ENCODE peak calls at places on chromosomes 6 and 20, in seven cellular contexts. W is thyroid gland, J is fibroblast of pulmonary artery, U is Peyer's patch, T is AG04450, H is left lung, C is fibroblast of lung. P is an unnamed sample.

GRCh38 chr6:11766056-11766455 is 12.5 kb downstream of the ADTRP start:
- DNase-seq in W (no peak), J (peak), U (no peak), T (no peak), H (no peak), C (peak), P (no peak)

GRCh38 chr6:138428943-138429616 is 25.1 kb downstream of the HEBP2 start:
- DNase-seq in W (no peak), J (peak), U (no peak), T (peak), H (no peak), C (peak), P (peak)

GRCh38 chr20:46709459-46710148 is at the start of gene SLC2A10:
- DNase-seq in W (peak), J (peak), U (peak), T (no peak), H (peak), C (peak), P (no peak)

GRCh38 chr6:35291491-35291890 is 6.1 kb upstream of the DEF6 start:
- DNase-seq in W (no peak), J (no peak), U (no peak), T (no peak), H (no peak), C (no peak), P (no peak)

GRCh38 chr6:41443616-41444525 is 102.3 kb upstream of the FOXP4 start:
- DNase-seq in W (peak), J (peak), U (no peak), T (no peak), H (peak), C (peak), P (no peak)

GRCh38 chr6:101462576-101462975 is 69.1 kb downstream of the GRIK2 start:
- DNase-seq in W (no peak), J (no peak), U (no peak), T (peak), H (no peak), C (peak), P (no peak)

GRCh38 chr20:37994512-37994911 is 38.7 kb downstream of the TTI1 start:
- DNase-seq in W (peak), J (peak), U (no peak), T (peak), H (peak), C (peak), P (peak)

GRCh38 chr20:52484438-52484837 is 292.9 kb upstream of the ZFP64 start:
- DNase-seq in W (no peak), J (peak), U (no peak), T (peak), H (no peak), C (peak), P (no peak)

GRCh38 chr20:11814276-11814675 is 103.4 kb upstream of the BTBD3 start:
- DNase-seq in W (no peak), J (peak), U (no peak), T (peak), H (no peak), C (peak), P (no peak)

GRCh38 chr6:159104163-159104885 is 59.5 kb upstream of the TAGAP start:
- DNase-seq in W (peak), J (peak), U (peak), T (no peak), H (peak), C (peak), P (peak)

GRCh38 chr20:9999660-10000059 is 35.1 kb upstream of the ANKEF1 start:
- DNase-seq in W (no peak), J (no peak), U (no peak), T (no peak), H (no peak), C (no peak), P (no peak)

GRCh38 chr6:29739136-29739881 is 16.1 kb downstream of the HLA-F start:
- DNase-seq in W (no peak), J (no peak), U (no peak), T (no peak), H (no peak), C (no peak), P (no peak)

GRCh38 chr6:160926281-160927276 is 65.0 kb upstream of the MAP3K4 start:
- DNase-seq in W (no peak), J (no peak), U (no peak), T (no peak), H (no peak), C (no peak), P (no peak)

GRCh38 chr20:48745330-48745729 is 82.5 kb downstream of the PREX1 start:
- DNase-seq in W (no peak), J (peak), U (no peak), T (no peak), H (no peak), C (no peak), P (no peak)

GRCh38 chr20:48742233-48742632 is 85.6 kb downstream of the PREX1 start:
- DNase-seq in W (no peak), J (no peak), U (no peak), T (no peak), H (no peak), C (no peak), P (no peak)

GRCh38 chr20:48742912-48743680 is 84.7 kb downstream of the PREX1 start:
- DNase-seq in W (no peak), J (no peak), U (no peak), T (no peak), H (no peak), C (no peak), P (no peak)

GRCh38 chr20:48744515-48744914 is 83.3 kb downstream of the PREX1 start:
- DNase-seq in W (no peak), J (no peak), U (no peak), T (no peak), H (no peak), C (no peak), P (no peak)

DNA sequence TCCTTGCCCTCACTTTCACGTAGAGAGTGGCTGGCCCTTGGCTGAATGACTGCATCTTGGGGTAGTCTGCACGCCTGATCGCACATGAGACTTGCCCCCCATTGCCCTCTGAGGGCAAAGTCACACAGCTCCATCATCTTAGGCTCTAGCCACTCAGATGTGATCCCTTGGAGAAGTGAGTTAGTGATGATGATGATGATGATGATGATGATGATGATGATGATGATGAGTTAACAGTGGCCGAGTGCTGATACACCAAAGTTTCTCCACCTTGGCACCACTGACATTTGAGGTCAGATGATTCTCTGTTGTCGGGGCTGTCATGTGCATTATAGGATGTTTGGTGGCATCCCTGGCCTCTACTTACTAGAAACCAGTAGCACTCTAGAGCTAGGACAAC is 84.0 kb downstream of the PREX1 start:
- DNase-seq in W (no peak), J (no peak), U (no peak), T (no peak), H (no peak), C (no peak), P (no peak)
- H3K4me3 ChIP-seq in W (no peak), J (no peak), U (no peak), T (no peak), H (no peak), C (no peak), P (no peak)

GRCh38 chr6:43724914-43725642 is 37.5 kb upstream of the MRPS18A start:
- DNase-seq in W (peak), J (peak), U (peak), T (peak), H (peak), C (peak), P (peak)

GRCh38 chr6:43724354-43724753 is 36.8 kb upstream of the MRPS18A start:
- DNase-seq in W (no peak), J (no peak), U (no peak), T (no peak), H (no peak), C (no peak), P (no peak)

GRCh38 chr6:43725643-43726580 is 38.3 kb upstream of the MRPS18A start:
- DNase-seq in W (no peak), J (no peak), U (no peak), T (no peak), H (peak), C (no peak), P (no peak)

GRCh38 chr6:43722920-43723565 is 35.5 kb upstream of the MRPS18A start:
- DNase-seq in W (no peak), J (no peak), U (no peak), T (no peak), H (no peak), C (no peak), P (no peak)

GRCh38 chr6:43723737-43724295 is 36.2 kb upstream of the MRPS18A start:
- DNase-seq in W (peak), J (peak), U (peak), T (no peak), H (peak), C (peak), P (no peak)
- TF ChIP-seq CTCF in W (peak), J (peak), U (peak), T (peak), H (peak), C (peak), P (peak)

DNA sequence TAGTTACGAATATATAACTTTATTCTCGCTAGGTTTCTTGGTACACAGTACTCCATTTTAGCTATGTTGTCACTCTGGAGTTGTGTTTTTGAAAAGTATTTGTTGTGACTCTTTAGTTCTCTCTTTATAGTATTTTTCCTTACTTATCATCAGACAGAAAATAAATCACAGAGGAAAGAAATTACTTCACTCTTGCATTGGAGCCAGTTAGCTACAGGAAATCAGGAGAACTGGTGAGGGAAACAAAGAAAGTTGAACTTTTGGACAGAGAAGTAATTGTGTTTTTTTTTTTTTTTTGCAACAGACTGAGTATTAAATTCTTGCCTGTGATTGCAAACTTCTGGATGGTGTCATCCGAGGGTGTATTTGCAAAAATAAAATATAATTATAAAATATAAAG is 34.0 kb downstream of the DSE start:
- DNase-seq in W (no peak), J (peak), U (no peak), T (no peak), H (no peak), C (peak), P (no peak)
- H3K4me3 ChIP-seq in W (no peak), J (peak), U (no peak), T (no peak), H (no peak), C (no peak), P (no peak)

GRCh38 chr6:24935753-24936152 is at the start of gene RIPOR2:
- DNase-seq in W (no peak), J (no peak), U (peak), T (no peak), H (peak), C (no peak), P (no peak)
- TF ChIP-seq CTCF in W (no peak), J (no peak), U (peak), T (no peak), H (peak), C (no peak), P (peak)

GRCh38 chr20:346033-346639 is 775 bp upstream of the NRSN2 start:
- DNase-seq in W (no peak), J (no peak), U (no peak), T (no peak), H (no peak), C (no peak), P (no peak)
- H3K4me3 ChIP-seq in W (peak), J (peak), U (no peak), T (peak), H (peak), C (peak), P (peak)

GRCh38 chr6:24064106-24064505 is 61.9 kb upstream of the NRSN1 start:
- DNase-seq in W (peak), J (no peak), U (no peak), T (no peak), H (no peak), C (peak), P (no peak)
- TF ChIP-seq CTCF in W (peak), J (no peak), U (peak), T (no peak), H (no peak), C (no peak), P (peak)

DNA sequence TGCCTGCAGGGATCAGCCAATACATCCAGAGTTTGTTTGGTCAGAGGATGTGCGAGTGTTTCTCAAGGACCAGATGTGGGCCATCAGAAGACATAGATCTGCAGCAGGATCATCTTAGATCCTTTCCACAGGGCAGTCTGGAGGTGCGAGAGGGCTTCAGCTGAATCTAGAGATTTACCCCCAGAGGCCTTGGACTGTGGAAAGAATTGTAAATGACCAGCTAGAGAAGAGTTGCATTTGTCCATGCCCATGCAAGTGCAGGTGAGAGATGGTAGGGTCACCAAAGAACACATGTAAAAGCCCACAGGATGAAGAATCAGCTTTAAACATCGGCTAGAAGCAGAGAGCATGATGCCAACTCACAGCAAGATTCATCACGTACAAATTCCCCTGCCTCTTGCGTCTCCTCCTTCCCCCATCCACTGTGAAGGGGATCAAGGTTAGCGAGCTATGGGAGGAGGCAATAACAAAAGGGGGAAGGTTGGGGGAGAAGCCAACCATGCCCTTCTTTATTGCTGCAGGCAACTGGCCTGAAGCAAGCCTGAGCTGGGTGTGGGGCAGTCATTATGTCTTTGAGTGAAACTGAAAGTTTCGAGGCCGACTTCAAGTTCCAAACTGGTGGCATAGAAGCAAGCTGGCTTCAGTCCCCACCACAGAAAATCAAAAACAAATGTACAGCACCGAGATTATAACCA is 83.5 kb downstream of the SCML4 start:
- DNase-seq in W (no peak), J (no peak), U (peak), T (no peak), H (no peak), C (no peak), P (no peak)
- H3K4me3 ChIP-seq in W (no peak), J (no peak), U (no peak), T (no peak), H (no peak), C (no peak), P (no peak)

DNA sequence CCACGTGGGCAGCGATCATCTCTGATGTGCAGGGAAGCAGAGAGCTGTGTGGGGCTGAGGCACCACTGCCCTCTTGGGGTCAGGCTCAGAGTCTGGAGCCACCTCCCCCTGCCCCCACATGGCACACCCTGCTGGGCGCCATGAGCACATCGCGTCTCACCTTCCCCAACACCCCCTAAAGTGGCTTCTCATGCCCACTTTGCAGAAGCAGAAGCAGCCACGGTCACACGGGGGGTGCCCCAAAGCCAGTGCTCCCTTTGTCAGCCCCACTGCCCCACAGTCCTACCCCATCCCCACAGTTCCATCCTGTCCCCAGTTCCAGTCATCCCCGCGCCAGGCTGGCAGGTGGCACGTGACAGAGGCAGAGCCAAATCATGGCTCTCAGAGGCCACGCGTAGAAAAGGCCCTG is 19.5 kb downstream of the SDCBP2 start:
- DNase-seq in W (no peak), J (no peak), U (no peak), T (no peak), H (no peak), C (no peak), P (no peak)
- TF ChIP-seq CTCF in W (no peak), J (no peak), U (no peak), T (no peak), H (no peak), C (no peak), P (no peak)

P was measured in astrocyte of the cerebellum.